ENCODE peak calls at places on chromosome 20, in ten cellular contexts. H, K, U, F, P, M, S, G, N and X are unnamed samples.

GRCh38 chr20:48098866-48099265 is 313.6 kb upstream of the SULF2 start:
- DNase-seq in H (no peak), K (no peak), U (no peak), F (no peak), P (no peak), M (peak; percentile 9), S (no peak), G (no peak), N (peak; percentile 31), X (peak; percentile 83)

GRCh38 chr20:24610341-24611115 is 141.1 kb downstream of the SYNDIG1 start:
- DNase-seq in H (no peak), K (peak; percentile 98), U (no peak), F (no peak), P (no peak), M (no peak), S (no peak), G (no peak), N (no peak), X (no peak)

GRCh38 chr20:38927902-38928578 is 1.8 kb downstream of the FAM83D start:
- DNase-seq in H (no peak), K (no peak), U (no peak), F (no peak), P (peak; percentile 29), M (peak; percentile 6), S (no peak), G (no peak), N (no peak), X (no peak)

GRCh38 chr20:57326667-57327455 is 2.7 kb upstream of the SPO11 start:
- DNase-seq in H (no peak), K (no peak), U (no peak), F (no peak), P (no peak), M (no peak), S (no peak), G (no peak), N (no peak), X (no peak)

GRCh38 chr20:39038495-39038894 is 76.4 kb downstream of the DHX35 start:
- DNase-seq in H (no peak), K (no peak), U (no peak), F (no peak), P (no peak), M (no peak), S (no peak), G (no peak), N (no peak), X (no peak)

GRCh38 chr20:11144114-11144513 is 470.3 kb upstream of the JAG1 start:
- DNase-seq in H (peak; percentile 93), K (peak; percentile 93), U (no peak), F (no peak), P (no peak), M (peak; percentile 96), S (no peak), G (no peak), N (peak; percentile 96), X (peak; percentile 96)

GRCh38 chr20:34705383-34706021 is 1.4 kb downstream of the TP53INP2 start:
- DNase-seq in H (peak; percentile 23), K (no peak), U (no peak), F (no peak), P (peak; percentile 31), M (peak; percentile 65), S (no peak), G (no peak), N (peak; percentile 45), X (peak; percentile 52)

GRCh38 chr20:59902470-59902869 is 31.0 kb downstream of the SYCP2 start:
- DNase-seq in H (no peak), K (no peak), U (no peak), F (no peak), P (no peak), M (no peak), S (no peak), G (no peak), N (no peak), X (no peak)

GRCh38 chr20:56463428-56463827 is 5.0 kb upstream of the RTF2 start:
- DNase-seq in H (no peak), K (no peak), U (no peak), F (peak; percentile 56), P (no peak), M (no peak), S (peak; percentile 33), G (no peak), N (no peak), X (no peak)

GRCh38 chr20:11050350-11050749 is 376.6 kb upstream of the JAG1 start:
- DNase-seq in H (no peak), K (no peak), U (no peak), F (no peak), P (no peak), M (no peak), S (no peak), G (no peak), N (no peak), X (no peak)

GRCh38 chr20:45905505-45906079 is 6.4 kb downstream of the PLTP start:
- DNase-seq in H (peak; percentile 90), K (no peak), U (no peak), F (no peak), P (peak; percentile 35), M (peak; percentile 94), S (no peak), G (no peak), N (peak; percentile 79), X (peak; percentile 89)

GRCh38 chr20:51237278-51237677 is 214.4 kb upstream of the KCNG1 start:
- DNase-seq in H (peak; percentile 4), K (no peak), U (no peak), F (no peak), P (no peak), M (peak; percentile 42), S (no peak), G (no peak), N (peak; percentile 24), X (peak; percentile 59)

GRCh38 chr20:60152792-60153191 is 194.6 kb downstream of the CDH26 start:
- DNase-seq in H (no peak), K (no peak), U (peak; percentile 39), F (no peak), P (no peak), M (no peak), S (no peak), G (no peak), N (no peak), X (no peak)